ENCODE peak calls at places on chromosomes 5 and 9, in seven cellular contexts. One of them, this sample, is unnamed. For H3K79me2, the result is how much of the 10 kb centered on the place peaks cover.

GRCh38 chr9:14153310-14153720 is 160.6 kb downstream of the NFIB start:
- DNase-seq in HepG2: no peak
- DNase-seq in neural progenitor cell: peak
- DNase-seq in PC-3: no peak
- DNase-seq in SK-N-SH: no peak
- DNase-seq in PC-9: no peak
- DNase-seq in hepatocyte: no peak
- DNase-seq in this sample: no peak

GRCh38 chr9:137456061-137456863 is 2.9 kb downstream of the NSMF start:
- DNase-seq in hepatocyte: no peak
- DNase-seq in HepG2: no peak
- DNase-seq in PC-3: no peak
- DNase-seq in PC-9: no peak
- DNase-seq in neural progenitor cell: no peak
- DNase-seq in SK-N-SH: no peak
- DNase-seq in this sample: no peak

GRCh38 chr5:41748631-41749030 is 121.6 kb downstream of the OXCT1 start:
- DNase-seq in HepG2: no peak
- DNase-seq in PC-3: peak
- DNase-seq in neural progenitor cell: peak
- DNase-seq in SK-N-SH: no peak
- DNase-seq in hepatocyte: no peak
- DNase-seq in PC-9: no peak
- DNase-seq in this sample: no peak

GRCh38 chr9:37839491-37840461 is 39.2 kb downstream of the DCAF10 start:
- DNase-seq in hepatocyte: no peak
- DNase-seq in neural progenitor cell: no peak
- DNase-seq in SK-N-SH: peak
- DNase-seq in PC-3: peak
- DNase-seq in PC-9: no peak
- DNase-seq in HepG2: no peak
- DNase-seq in this sample: no peak

GRCh38 chr9:3809724-3810123 is 283.9 kb upstream of the RFX3 start:
- DNase-seq in HepG2: no peak
- DNase-seq in PC-3: peak
- DNase-seq in SK-N-SH: no peak
- DNase-seq in PC-9: no peak
- DNase-seq in hepatocyte: no peak
- DNase-seq in neural progenitor cell: no peak
- DNase-seq in this sample: no peak

GRCh38 chr9:90517103-90517502 is 125.5 kb downstream of the DIRAS2 start:
- DNase-seq in neural progenitor cell: no peak
- DNase-seq in HepG2: no peak
- DNase-seq in PC-9: peak
- DNase-seq in hepatocyte: peak
- DNase-seq in SK-N-SH: no peak
- DNase-seq in PC-3: peak
- DNase-seq in this sample: no peak

GRCh38 chr9:35285731-35286130 is 123.9 kb downstream of the UNC13B start:
- DNase-seq in PC-9: no peak
- DNase-seq in PC-3: no peak
- DNase-seq in HepG2: no peak
- DNase-seq in SK-N-SH: no peak
- DNase-seq in hepatocyte: no peak
- DNase-seq in neural progenitor cell: no peak
- DNase-seq in this sample: no peak

GRCh38 chr5:143976055-143976454 is 164.1 kb downstream of the HMHB1 start:
- DNase-seq in hepatocyte: no peak
- DNase-seq in SK-N-SH: no peak
- DNase-seq in HepG2: no peak
- DNase-seq in PC-3: peak
- DNase-seq in neural progenitor cell: no peak
- DNase-seq in PC-9: no peak
- DNase-seq in this sample: no peak

GRCh38 chr5:154421868-154422267 is 23.9 kb upstream of the SAP30L start:
- DNase-seq in hepatocyte: no peak
- DNase-seq in PC-9: no peak
- DNase-seq in neural progenitor cell: peak
- DNase-seq in SK-N-SH: peak
- DNase-seq in PC-3: peak
- DNase-seq in HepG2: peak
- DNase-seq in this sample: peak

GRCh38 chr9:14243514-14244042 is 70.4 kb downstream of the NFIB start:
- DNase-seq in PC-3: no peak
- DNase-seq in SK-N-SH: no peak
- DNase-seq in HepG2: no peak
- DNase-seq in PC-9: no peak
- DNase-seq in neural progenitor cell: no peak
- DNase-seq in hepatocyte: no peak
- DNase-seq in this sample: no peak

GRCh38 chr9:122219856-122220672 is 8.7 kb downstream of the LHX6 start:
- DNase-seq in PC-3: no peak
- DNase-seq in PC-9: no peak
- DNase-seq in hepatocyte: no peak
- DNase-seq in SK-N-SH: peak
- DNase-seq in HepG2: no peak
- DNase-seq in neural progenitor cell: peak
- DNase-seq in this sample: no peak

GRCh38 chr9:111599092-111599947 is at the start of gene PTGR1:
- DNase-seq in SK-N-SH: peak
- DNase-seq in PC-9: peak
- DNase-seq in neural progenitor cell: peak
- DNase-seq in HepG2: peak
- DNase-seq in PC-3: peak
- DNase-seq in hepatocyte: peak
- DNase-seq in this sample: no peak

GRCh38 chr9:107789001-107789710 is 299.6 kb upstream of the KLF4 start:
- DNase-seq in PC-9: no peak
- DNase-seq in neural progenitor cell: no peak
- DNase-seq in PC-3: no peak
- DNase-seq in HepG2: no peak
- DNase-seq in SK-N-SH: no peak
- DNase-seq in hepatocyte: peak
- DNase-seq in this sample: no peak

GRCh38 chr5:143871672-143872071 is 59.7 kb downstream of the HMHB1 start:
- DNase-seq in HepG2: no peak
- DNase-seq in SK-N-SH: no peak
- DNase-seq in neural progenitor cell: no peak
- DNase-seq in PC-9: no peak
- DNase-seq in hepatocyte: no peak
- DNase-seq in PC-3: no peak
- DNase-seq in this sample: no peak

GRCh38 chr9:121748080-121748479 is 96.6 kb downstream of the DAB2IP start:
- DNase-seq in HepG2: no peak
- DNase-seq in hepatocyte: no peak
- DNase-seq in neural progenitor cell: no peak
- DNase-seq in PC-3: no peak
- DNase-seq in SK-N-SH: no peak
- DNase-seq in PC-9: no peak
- DNase-seq in this sample: peak

GRCh38 chr9:126112135-126112720 is 214.4 kb upstream of the MVB12B start:
- DNase-seq in PC-9: no peak
- DNase-seq in HepG2: no peak
- DNase-seq in SK-N-SH: no peak
- DNase-seq in neural progenitor cell: no peak
- DNase-seq in hepatocyte: no peak
- DNase-seq in PC-3: no peak
- DNase-seq in this sample: no peak

GRCh38 chr5:146193291-146193690 is 10.1 kb upstream of the RBM27 start:
- DNase-seq in PC-3: no peak
- DNase-seq in HepG2: no peak
- DNase-seq in neural progenitor cell: no peak
- DNase-seq in SK-N-SH: no peak
- DNase-seq in PC-9: no peak
- DNase-seq in hepatocyte: no peak
- DNase-seq in this sample: no peak

GRCh38 chr9:127194881-127195713 is 69.5 kb upstream of the GARNL3 start:
- DNase-seq in PC-3: peak
- DNase-seq in hepatocyte: peak
- DNase-seq in HepG2: peak
- DNase-seq in neural progenitor cell: no peak
- DNase-seq in PC-9: peak
- DNase-seq in SK-N-SH: no peak
- DNase-seq in this sample: no peak

GRCh38 chr5:1551426-1551825 is 27.7 kb upstream of the LPCAT1 start:
- DNase-seq in HepG2: no peak
- DNase-seq in neural progenitor cell: no peak
- DNase-seq in hepatocyte: no peak
- DNase-seq in PC-3: no peak
- DNase-seq in PC-9: no peak
- DNase-seq in SK-N-SH: no peak
- DNase-seq in this sample: no peak

GRCh38 chr9:126613656-126614055 is at the start of gene LMX1B:
- DNase-seq in neural progenitor cell: peak
- DNase-seq in hepatocyte: no peak
- DNase-seq in SK-N-SH: peak
- DNase-seq in PC-3: no peak
- DNase-seq in PC-9: no peak
- DNase-seq in HepG2: no peak
- DNase-seq in this sample: no peak

GRCh38 chr5:150672237-150672883 is 11.3 kb downstream of the MYOZ3 start:
- DNase-seq in hepatocyte: peak
- DNase-seq in PC-9: peak
- DNase-seq in HepG2: no peak
- DNase-seq in PC-3: peak
- DNase-seq in neural progenitor cell: peak
- DNase-seq in SK-N-SH: peak
- DNase-seq in this sample: no peak

GRCh38 chr5:10857333-10857723 is 96.3 kb upstream of the DAP start:
- DNase-seq in SK-N-SH: no peak
- DNase-seq in hepatocyte: peak
- DNase-seq in neural progenitor cell: peak
- DNase-seq in PC-3: no peak
- DNase-seq in HepG2: no peak
- DNase-seq in PC-9: no peak
- DNase-seq in this sample: no peak

GRCh38 chr5:40022057-40022456 is 597.3 kb upstream of the DAB2 start:
- DNase-seq in PC-9: no peak
- DNase-seq in SK-N-SH: no peak
- DNase-seq in PC-3: no peak
- DNase-seq in neural progenitor cell: no peak
- DNase-seq in HepG2: no peak
- DNase-seq in hepatocyte: no peak
- DNase-seq in this sample: no peak

GRCh38 chr9:36939655-36940578 is 94.2 kb downstream of the PAX5 start:
- DNase-seq in neural progenitor cell: no peak
- DNase-seq in hepatocyte: peak
- DNase-seq in SK-N-SH: no peak
- DNase-seq in PC-3: no peak
- DNase-seq in PC-9: no peak
- DNase-seq in HepG2: no peak
- DNase-seq in this sample: no peak

GRCh38 chr5:126124706-126125345 is 298.4 kb upstream of the GRAMD2B start:
- DNase-seq in PC-9: no peak
- DNase-seq in hepatocyte: no peak
- DNase-seq in SK-N-SH: no peak
- DNase-seq in HepG2: no peak
- DNase-seq in neural progenitor cell: no peak
- DNase-seq in PC-3: peak
- DNase-seq in this sample: no peak

GRCh38 chr5:73499187-73499586 is 945 bp downstream of the BTF3 start:
- DNase-seq in SK-N-SH: no peak
- DNase-seq in HepG2: no peak
- DNase-seq in PC-3: no peak
- DNase-seq in hepatocyte: no peak
- DNase-seq in PC-9: no peak
- DNase-seq in neural progenitor cell: no peak
- DNase-seq in this sample: peak
- H3K79me2 ChIP-seq in SK-N-SH: half or more
- H3K79me2 ChIP-seq in HepG2: under half
- H3K79me2 ChIP-seq in PC-3: half or more
- H3K79me2 ChIP-seq in hepatocyte: half or more
- H3K79me2 ChIP-seq in PC-9: half or more
- H3K79me2 ChIP-seq in neural progenitor cell: half or more
- H3K79me2 ChIP-seq in this sample: half or more

GRCh38 chr5:7347377-7347776 is 48.6 kb upstream of the ADCY2 start:
- DNase-seq in SK-N-SH: no peak
- DNase-seq in PC-9: no peak
- DNase-seq in HepG2: no peak
- DNase-seq in neural progenitor cell: peak
- DNase-seq in hepatocyte: no peak
- DNase-seq in PC-3: no peak
- DNase-seq in this sample: no peak

DNA sequence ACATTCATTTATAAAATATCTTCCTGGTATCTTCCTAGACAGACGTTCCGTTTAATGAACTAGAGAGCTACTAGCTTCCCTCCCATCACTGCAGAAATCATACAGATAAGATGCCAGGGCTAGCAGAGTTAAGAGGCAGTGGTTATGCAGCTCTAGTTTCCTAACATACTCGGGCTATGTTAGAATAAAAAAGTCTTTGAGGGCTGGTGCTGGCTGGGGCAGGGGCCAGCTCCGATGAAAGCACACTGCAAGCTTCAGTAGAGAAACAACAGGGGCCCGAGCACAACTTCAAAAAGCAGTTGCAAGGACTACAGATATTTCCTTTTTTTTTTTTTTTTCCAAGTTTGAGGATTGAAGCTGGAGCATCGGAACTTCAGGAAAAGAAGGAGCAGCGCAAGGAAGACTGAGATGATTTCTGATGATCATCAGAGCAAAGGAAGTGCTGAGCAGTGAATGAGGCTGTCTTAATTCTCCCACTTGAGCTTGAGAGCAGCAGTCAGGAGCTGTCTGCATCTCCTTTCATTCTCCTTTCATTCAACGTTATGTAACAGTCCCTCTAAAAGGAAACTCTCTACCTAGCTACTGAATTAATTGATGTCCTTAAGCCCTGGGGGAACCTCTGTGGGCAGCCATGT is 47.7 kb upstream of the ADCY2 start:
- DNase-seq in PC-9: no peak
- DNase-seq in HepG2: no peak
- DNase-seq in PC-3: no peak
- DNase-seq in hepatocyte: no peak
- DNase-seq in SK-N-SH: no peak
- DNase-seq in neural progenitor cell: peak
- DNase-seq in this sample: no peak
- H3K4me3 ChIP-seq in PC-9: no peak
- H3K4me3 ChIP-seq in HepG2: no peak
- H3K4me3 ChIP-seq in PC-3: no peak
- H3K4me3 ChIP-seq in hepatocyte: no peak
- H3K4me3 ChIP-seq in SK-N-SH: no peak
- H3K4me3 ChIP-seq in neural progenitor cell: no peak
- H3K4me3 ChIP-seq in this sample: no peak

GRCh38 chr5:100706796-100707195 is 171.6 kb downstream of the FAM174A start:
- DNase-seq in PC-9: no peak
- DNase-seq in HepG2: no peak
- DNase-seq in hepatocyte: peak
- DNase-seq in neural progenitor cell: no peak
- DNase-seq in PC-3: peak
- DNase-seq in SK-N-SH: no peak
- DNase-seq in this sample: peak
- TF ChIP-seq CTCF in PC-9: peak
- TF ChIP-seq CTCF in HepG2: no peak
- TF ChIP-seq CTCF in hepatocyte: peak
- TF ChIP-seq CTCF in neural progenitor cell: peak
- TF ChIP-seq CTCF in PC-3: peak
- TF ChIP-seq CTCF in SK-N-SH: peak
- TF ChIP-seq CTCF in this sample: peak

DNA sequence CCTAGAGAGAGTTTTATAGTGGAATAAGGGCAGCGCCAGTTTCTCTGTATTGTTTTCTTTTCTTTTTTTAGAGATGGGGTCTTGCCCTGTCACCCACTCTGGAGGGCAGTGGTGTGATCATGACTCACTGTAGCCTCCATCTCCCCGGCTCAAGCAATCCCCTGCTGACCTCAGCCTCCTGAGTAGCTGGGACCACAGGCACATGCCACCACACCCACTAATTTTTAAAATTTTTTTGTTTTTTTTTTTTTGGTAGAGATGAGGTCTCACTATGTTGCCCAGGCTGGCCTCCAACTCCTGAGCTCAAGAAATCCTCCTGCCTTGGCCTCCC is 119.0 kb downstream of the PIK3R1 start:
- DNase-seq in neural progenitor cell: no peak
- DNase-seq in SK-N-SH: no peak
- DNase-seq in hepatocyte: no peak
- DNase-seq in PC-9: no peak
- DNase-seq in HepG2: no peak
- DNase-seq in PC-3: no peak
- DNase-seq in this sample: no peak
- H3K79me2 ChIP-seq in neural progenitor cell: under half
- H3K79me2 ChIP-seq in SK-N-SH: under half
- H3K79me2 ChIP-seq in hepatocyte: under half
- H3K79me2 ChIP-seq in PC-9: under half
- H3K79me2 ChIP-seq in HepG2: under half
- H3K79me2 ChIP-seq in PC-3: under half
- H3K79me2 ChIP-seq in this sample: under half

This sample was measured in OCI-LY7.